ENCODE peak calls at places on chromosomes 3 and 15, in ten cellular contexts. C is SK-N-SH, T is prostate gland, X is HCT116, B is breast epithelium, R is transverse colon, Y is H1, O is SK-N-MC, W is upper lobe of left lung, A is stomach. Q is an unnamed sample.
A peak's percentile ranks its signal among the peaks of the same experiment; 100 is the strongest.

GRCh38 chr3:13301295-13301987 is 118.7 kb downstream of the NUP210 start:
- DNase-seq in C (no peak), T (no peak), X (peak; percentile 12), B (no peak), R (no peak), Y (peak; percentile 74), O (no peak), W (peak; percentile 38), A (no peak), Q (peak; percentile 54)

GRCh38 chr3:1275495-1275894 is 182.7 kb downstream of the CNTN6 start:
- DNase-seq in C (no peak), T (no peak), X (no peak), B (no peak), R (no peak), Y (no peak), O (no peak), W (no peak), A (no peak), Q (no peak)

GRCh38 chr15:77419050-77419835 is 661 bp downstream of the PEAK1 start:
- DNase-seq in C (peak; percentile 80), T (peak; percentile 12), X (no peak), B (peak; percentile 19), R (peak; percentile 39), Y (peak; percentile 64), O (no peak), W (peak; percentile 30), A (peak; percentile 27), Q (peak; percentile 90)

GRCh38 chr3:23075478-23075877 is 127.6 kb upstream of the UBE2E2 start:
- DNase-seq in C (no peak), T (no peak), X (no peak), B (no peak), R (no peak), Y (no peak), O (no peak), W (no peak), A (no peak), Q (no peak)

GRCh38 chr15:56672721-56673120 is 60.6 kb downstream of the ZNF280D start:
- DNase-seq in C (no peak), T (no peak), X (no peak), B (no peak), R (no peak), Y (no peak), O (no peak), W (no peak), A (no peak), Q (no peak)

GRCh38 chr15:93088200-93088980 is 621 bp downstream of the RGMA start:
- DNase-seq in C (peak; percentile 83), T (no peak), X (no peak), B (no peak), R (no peak), Y (peak; percentile 82), O (no peak), W (no peak), A (no peak), Q (peak; percentile 80)

GRCh38 chr3:194990454-194991337 is 280.3 kb downstream of the XXYLT1 start:
- DNase-seq in C (no peak), T (no peak), X (no peak), B (no peak), R (no peak), Y (peak; percentile 33), O (no peak), W (no peak), A (no peak), Q (no peak)

GRCh38 chr3:25405335-25405734 is 22.7 kb upstream of the RARB start:
- DNase-seq in C (no peak), T (no peak), X (no peak), B (no peak), R (no peak), Y (no peak), O (no peak), W (no peak), A (no peak), Q (no peak)

GRCh38 chr3:33803894-33804526 is 5.6 kb downstream of the PDCD6IP start:
- DNase-seq in C (no peak), T (no peak), X (no peak), B (no peak), R (no peak), Y (no peak), O (no peak), W (no peak), A (no peak), Q (no peak)

GRCh38 chr3:137866001-137866400 is 101.9 kb downstream of the SOX14 start:
- DNase-seq in C (no peak), T (no peak), X (no peak), B (no peak), R (no peak), Y (no peak), O (no peak), W (no peak), A (no peak), Q (no peak)

GRCh38 chr15:73174171-73174570 is 121.9 kb downstream of the NEO1 start:
- DNase-seq in C (no peak), T (no peak), X (no peak), B (no peak), R (no peak), Y (no peak), O (no peak), W (no peak), A (no peak), Q (no peak)

GRCh38 chr3:132198601-132199000 is 118.6 kb upstream of the ACP3 start:
- DNase-seq in C (no peak), T (no peak), X (no peak), B (no peak), R (no peak), Y (no peak), O (no peak), W (no peak), A (no peak), Q (no peak)

GRCh38 chr3:142861926-142862325 is 27.0 kb downstream of the PCOLCE2 start:
- DNase-seq in C (no peak), T (no peak), X (no peak), B (no peak), R (no peak), Y (no peak), O (no peak), W (no peak), A (no peak), Q (no peak)

GRCh38 chr3:105473521-105474223 is 107.0 kb downstream of the ALCAM start:
- DNase-seq in C (no peak), T (no peak), X (no peak), B (no peak), R (no peak), Y (no peak), O (no peak), W (no peak), A (no peak), Q (no peak)

GRCh38 chr15:83109532-83109931 is 2.1 kb downstream of the TM6SF1 start:
- DNase-seq in C (no peak), T (no peak), X (no peak), B (no peak), R (no peak), Y (no peak), O (no peak), W (no peak), A (no peak), Q (no peak)
- TF ChIP-seq POLR2AphosphoS5 in C (no peak), T (no peak), X (no peak), B (no peak), R (no peak), Y (no peak), O (no peak), W (no peak), A (no peak), Q (no peak)

GRCh38 chr15:65638681-65639089 is 16.9 kb downstream of the SLC24A1 start:
- DNase-seq in C (peak; percentile 79), T (peak; percentile 45), X (peak; percentile 65), B (no peak), R (no peak), Y (no peak), O (peak; percentile 40), W (no peak), A (no peak), Q (no peak)
- H3K9me3 ChIP-seq in C (no peaks in the 10 kb centered on the region), T (no peaks in the 10 kb centered on the region), X (no peaks in the 10 kb centered on the region), B (no peaks in the 10 kb centered on the region), R (no peaks in the 10 kb centered on the region), Y (no peaks in the 10 kb centered on the region), O (no peaks in the 10 kb centered on the region), W (no peaks in the 10 kb centered on the region), A (no peaks in the 10 kb centered on the region), Q (no peaks in the 10 kb centered on the region)

DNA sequence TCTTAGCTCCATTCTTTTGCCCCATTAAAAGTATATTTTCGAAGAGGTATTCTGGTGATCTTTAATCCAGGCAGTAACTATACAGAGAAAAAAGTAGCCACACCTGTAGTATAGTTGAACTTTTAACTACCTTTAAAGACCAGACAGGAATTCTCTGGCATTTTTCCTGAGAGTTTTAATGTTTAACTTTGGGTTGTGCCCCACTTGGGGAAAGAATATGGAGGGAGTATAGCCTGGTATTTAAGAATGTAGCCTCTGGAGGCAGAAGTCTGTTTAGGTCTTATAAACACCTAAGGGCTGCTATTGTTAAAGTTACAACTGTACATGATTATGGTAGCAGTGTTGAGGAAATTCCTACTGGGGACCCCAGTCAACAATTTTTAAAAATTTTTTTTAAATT is 19.3 kb downstream of the C3orf85 start:
- DNase-seq in C (no peak), T (no peak), X (no peak), B (no peak), R (no peak), Y (no peak), O (no peak), W (no peak), A (no peak), Q (no peak)
- TF ChIP-seq POLR2AphosphoS5 in C (no peak), T (no peak), X (no peak), B (no peak), R (no peak), Y (no peak), O (no peak), W (no peak), A (no peak), Q (no peak)

GRCh38 chr15:99976000-99976399 is 242.8 kb upstream of the LYSMD4 start:
- DNase-seq in C (no peak), T (no peak), X (no peak), B (no peak), R (no peak), Y (no peak), O (no peak), W (no peak), A (no peak), Q (peak; percentile 70)
- H3K9me3 ChIP-seq in C (no peaks in the 10 kb centered on the region), T (no peaks in the 10 kb centered on the region), X (no peaks in the 10 kb centered on the region), B (no peaks in the 10 kb centered on the region), R (no peaks in the 10 kb centered on the region), Y (no peaks in the 10 kb centered on the region), O (no peaks in the 10 kb centered on the region), W (no peaks in the 10 kb centered on the region), A (no peaks in the 10 kb centered on the region), Q (no peaks in the 10 kb centered on the region)

DNA sequence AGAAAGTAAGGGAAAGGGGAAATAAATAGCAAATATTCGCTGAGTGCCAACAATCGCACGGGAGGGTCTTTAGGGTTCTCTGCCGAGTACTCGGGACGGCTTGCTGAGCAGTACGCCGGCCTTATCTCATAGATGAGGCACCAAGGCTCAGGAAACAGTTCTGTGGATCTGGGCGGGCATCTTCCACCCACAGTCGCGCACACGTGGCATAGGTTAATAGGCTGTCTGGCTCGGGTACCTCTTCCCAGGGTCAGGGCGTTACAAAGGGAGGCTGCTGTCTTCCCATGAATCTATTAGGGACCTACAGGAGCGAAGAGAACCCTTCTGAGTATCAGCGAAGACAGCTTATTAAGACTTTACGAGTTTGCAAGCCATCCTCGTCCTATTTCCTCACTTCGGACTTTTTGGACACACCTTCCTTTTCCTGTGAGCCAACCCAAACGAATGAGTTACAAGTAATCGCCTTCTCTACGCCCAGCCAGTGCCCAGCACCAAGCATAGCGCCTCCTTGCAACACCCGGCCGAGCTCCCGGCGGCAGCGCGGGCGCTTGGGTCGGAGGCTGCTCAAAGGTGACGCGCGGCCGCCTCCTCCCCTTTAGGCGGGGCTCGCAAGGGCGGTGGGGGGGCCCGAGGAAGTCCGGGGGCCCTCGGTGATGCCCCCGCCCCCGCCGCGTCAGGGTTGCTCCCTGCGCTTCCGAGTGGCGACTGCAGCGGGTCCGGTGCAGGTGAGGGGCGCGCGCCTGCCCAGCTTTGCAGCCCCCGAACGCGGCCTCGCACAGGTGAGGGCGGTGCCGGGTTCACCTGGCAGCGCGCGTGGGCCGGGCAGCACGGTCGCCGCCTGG is at the start of gene MCTP2:
- DNase-seq in C (peak; percentile 85), T (peak; percentile 90), X (peak; percentile 80), B (peak; percentile 78), R (peak; percentile 93), Y (peak; percentile 85), O (no peak), W (peak; percentile 95), A (peak; percentile 89), Q (peak; percentile 99)
- TF ChIP-seq POLR2AphosphoS5 in C (no peak), T (peak; percentile 82), X (peak; percentile 88), B (no peak), R (peak; percentile 91), Y (no peak), O (peak; percentile 53), W (peak; percentile 61), A (peak; percentile 78), Q (peak; percentile 96)